ENCODE peak calls at places on chromosomes 12 and 14, in seven cellular contexts. O is mesendoderm, G is IMR-90, W is H9, H is H1, X is neuronal stem cell, V is trophoblast cell. D is an unnamed sample. For H3K4me1, the result is how much of the 10 kb centered on the place peaks cover.

GRCh38 chr12:116708826-116709756 is 28.8 kb downstream of the SPRING1 start:
- DNase-seq in G (peak), O (peak), W (peak), H (no peak), V (no peak), X (peak), D (peak)

GRCh38 chr12:46442239-46442638 is 69.7 kb upstream of the SLC38A2 start:
- DNase-seq in G (peak), W (no peak), H (no peak), X (no peak), O (no peak), V (no peak), D (peak)

GRCh38 chr12:92573104-92573503 is 129.7 kb upstream of the PLEKHG7 start:
- DNase-seq in H (no peak), O (no peak), G (no peak), V (peak), X (no peak), W (no peak), D (no peak)

GRCh38 chr12:52637299-52637698 is 14.7 kb downstream of the KRT2 start:
- DNase-seq in O (no peak), V (no peak), W (peak), H (no peak), X (no peak), G (no peak), D (no peak)

GRCh38 chr14:76781648-76782051 is 20.4 kb downstream of the VASH1 start:
- DNase-seq in O (no peak), G (no peak), X (no peak), W (no peak), H (no peak), V (no peak), D (no peak)

GRCh38 chr14:58637040-58637390 is 747 bp upstream of the DACT1 start:
- DNase-seq in V (peak), G (peak), H (no peak), X (no peak), O (no peak), W (no peak), D (peak)

GRCh38 chr14:61193471-61193870 is 87.7 kb downstream of the TMEM30B start:
- DNase-seq in O (no peak), X (no peak), G (no peak), W (no peak), H (no peak), V (no peak), D (no peak)

GRCh38 chr12:123139926-123140674 is 10.8 kb downstream of the PITPNM2 start:
- DNase-seq in V (no peak), X (no peak), H (no peak), O (peak), G (peak), W (no peak), D (peak)

GRCh38 chr12:123856681-123857080 is 94.6 kb downstream of the DNAH10 start:
- DNase-seq in O (no peak), G (no peak), X (no peak), H (no peak), W (no peak), V (no peak), D (no peak)

GRCh38 chr14:64704145-64704742 is at the start of gene PLEKHG3:
- DNase-seq in G (peak), V (peak), W (peak), O (peak), H (no peak), X (peak), D (peak)

GRCh38 chr12:117484901-117485300 is 123.5 kb upstream of the NOS1 start:
- DNase-seq in X (no peak), W (no peak), H (no peak), O (no peak), G (no peak), V (no peak), D (no peak)

GRCh38 chr12:54126696-54127537 is 61.9 kb downstream of the SMUG1 start:
- DNase-seq in G (no peak), X (no peak), V (no peak), H (no peak), O (peak), W (peak), D (no peak)

GRCh38 chr12:46217686-46218508 is 50.9 kb downstream of the SLC38A1 start:
- DNase-seq in G (no peak), W (no peak), V (no peak), X (no peak), O (no peak), H (no peak), D (no peak)

DNA sequence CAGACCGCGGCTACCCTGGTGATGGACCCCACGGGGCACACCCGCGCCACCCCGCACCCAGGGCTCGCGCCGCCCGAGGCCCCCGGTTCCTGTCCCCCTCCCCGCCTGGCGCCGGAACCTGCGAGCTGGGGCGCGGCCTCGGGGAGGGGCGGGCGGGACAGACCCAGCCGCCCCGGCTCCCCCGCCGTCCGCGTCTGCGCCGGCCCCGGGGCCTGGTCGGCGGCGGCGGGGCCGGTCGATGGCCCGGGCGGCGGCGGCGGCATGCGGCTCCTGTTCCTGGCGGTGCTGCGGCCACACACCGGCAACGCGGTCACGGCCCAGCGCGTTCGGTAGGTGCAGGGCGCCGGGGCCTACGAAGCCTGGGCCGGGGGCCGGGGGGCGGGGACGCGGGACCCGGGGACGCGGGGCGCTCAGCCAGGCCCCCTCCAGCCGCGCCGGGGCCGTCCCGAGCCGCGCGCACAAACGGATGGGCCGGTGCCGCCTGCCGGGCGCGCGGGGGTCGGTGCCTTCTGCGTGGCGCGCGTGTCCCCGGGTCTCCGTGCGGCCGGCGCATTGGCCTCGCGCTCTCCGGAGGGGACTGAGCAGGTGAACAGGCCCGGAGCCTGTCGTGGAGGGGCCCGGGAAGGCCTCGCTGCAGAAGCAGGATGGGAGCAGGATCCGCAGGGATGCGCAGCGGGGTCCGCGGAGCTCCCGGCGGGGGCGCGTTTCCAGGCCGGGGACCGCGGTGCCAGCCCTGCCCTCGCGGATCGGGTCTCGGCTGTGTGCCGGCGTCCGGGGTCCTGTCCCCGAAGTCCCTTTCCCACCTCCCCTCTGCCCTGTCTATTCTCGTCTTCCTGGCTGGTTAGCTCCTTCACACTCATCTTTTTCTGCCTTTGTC is at the start of gene GLT1D1:
- DNase-seq in O (peak), X (peak), V (no peak), H (no peak), G (no peak), W (peak), D (no peak)
- H3K4me1 ChIP-seq in O (under half), X (under half), V (under half), H (under half), G (under half), W (under half), D (under half)

DNA sequence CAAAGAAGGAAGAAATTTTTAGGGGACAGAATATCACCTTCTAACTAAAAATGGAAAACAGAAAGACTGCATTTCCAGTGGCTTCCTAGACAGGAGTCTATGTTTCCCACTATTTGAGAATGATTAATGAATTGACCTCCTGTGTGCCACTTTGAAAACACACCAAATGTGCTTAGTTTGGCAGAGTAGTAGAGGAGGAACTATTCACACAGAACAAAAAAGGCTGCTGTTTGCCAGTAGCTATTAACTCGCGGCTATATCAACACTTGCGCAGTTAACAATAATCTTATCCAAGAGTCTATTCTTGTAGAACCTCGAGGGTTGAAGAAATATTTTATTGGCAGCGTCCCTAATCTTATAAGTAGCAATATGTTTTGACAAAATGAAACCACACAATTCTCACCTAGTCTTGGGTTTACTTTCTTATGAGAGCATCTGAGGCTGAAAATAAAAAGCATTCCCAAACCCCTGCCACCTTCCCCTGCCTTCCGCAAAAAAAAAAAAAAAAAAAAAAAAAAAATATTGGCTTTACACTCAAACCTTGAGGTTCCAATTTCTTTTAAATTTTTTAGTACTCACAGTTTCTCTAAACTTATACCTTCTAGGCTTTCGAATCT is 127.3 kb upstream of the FLRT2 start:
- DNase-seq in X (no peak), W (no peak), O (no peak), H (no peak), V (no peak), G (no peak), D (no peak)
- H3K18ac ChIP-seq in X (no peak), W (no peak), O (no peak), H (no peak), V (no peak), G (no peak), D (no peak)

GRCh38 chr12:84341467-84342193 is 571.0 kb downstream of the SLC6A15 start:
- DNase-seq in X (no peak), H (no peak), V (no peak), G (no peak), W (no peak), O (no peak), D (no peak)
- H3K23ac ChIP-seq in X (no peak), H (no peak), V (no peak), G (no peak), W (no peak), O (no peak), D (no peak)

DNA sequence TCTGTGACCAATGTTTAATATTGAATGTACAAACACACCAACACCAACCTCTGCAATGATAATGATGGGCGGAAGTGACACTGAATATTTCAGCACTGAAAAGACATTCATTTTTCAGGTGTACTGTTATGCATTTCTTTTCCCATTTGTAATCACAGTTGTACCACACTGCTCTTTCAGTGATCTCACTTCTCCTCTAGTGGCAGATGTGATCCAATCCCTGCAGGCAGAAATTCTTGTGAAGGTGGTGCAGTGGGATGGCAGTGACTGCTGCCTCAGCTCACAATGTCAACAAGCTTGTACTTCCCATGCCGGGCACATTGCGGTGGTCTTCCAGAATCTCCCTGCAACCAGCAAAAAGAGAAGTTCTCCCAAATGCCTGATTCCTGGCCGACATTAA is 23.0 kb upstream of the ERGIC2 start:
- DNase-seq in V (no peak), X (no peak), O (peak), W (no peak), H (no peak), G (no peak), D (no peak)
- H3K4me1 ChIP-seq in V (under half), X (under half), O (under half), W (under half), H (under half), G (under half), D (under half)

D was measured in mesenchymal stem cell.